ENCODE peak calls at places on chromosome 11, in six cellular contexts. C is adrenal gland, S is hepatocyte, G is ovary, R is fibroblast of lung, U is IMR-90. F is an unnamed sample. For H3K4me1, the result is how much of the 10 kb centered on the place peaks cover.

GRCh38 chr11:132848336-132848735 is 684.0 kb downstream of the OPCML start:
- DNase-seq in C (no peak), S (no peak), G (no peak), R (no peak), U (peak), F (no peak)

GRCh38 chr11:10638285-10638684 is 55.3 kb downstream of the IRAG1 start:
- DNase-seq in C (peak), S (peak), G (no peak), R (peak), U (no peak), F (no peak)

GRCh38 chr11:43830928-43831440 is 49.6 kb upstream of the ALKBH3 start:
- DNase-seq in C (peak), S (peak), G (no peak), R (peak), U (peak), F (peak)

GRCh38 chr11:58801302-58801701 is 43.2 kb downstream of the GLYATL2 start:
- DNase-seq in C (no peak), S (no peak), G (no peak), R (no peak), U (no peak), F (no peak)

GRCh38 chr11:124796312-124796711 is 3.9 kb downstream of the MSANTD2 start:
- DNase-seq in C (no peak), S (no peak), G (no peak), R (no peak), U (no peak), F (no peak)

GRCh38 chr11:70326365-70326803 is 55.9 kb downstream of the PPFIA1 start:
- DNase-seq in C (peak), S (peak), G (no peak), R (peak), U (peak), F (no peak)

GRCh38 chr11:73158356-73159051 is 16.4 kb upstream of the FCHSD2 start:
- DNase-seq in C (no peak), S (peak), G (no peak), R (peak), U (peak), F (no peak)

GRCh38 chr11:100785148-100785983 is 98.3 kb downstream of the ARHGAP42 start:
- DNase-seq in C (no peak), S (no peak), G (no peak), R (no peak), U (no peak), F (no peak)

GRCh38 chr11:32566527-32566926 is 17.1 kb upstream of the EIF3M start:
- DNase-seq in C (no peak), S (no peak), G (no peak), R (no peak), U (no peak), F (no peak)

GRCh38 chr11:95076416-95076815 is 9.7 kb downstream of the SRSF8 start:
- DNase-seq in C (peak), S (peak), G (peak), R (peak), U (peak), F (no peak)
- H3K4me1 ChIP-seq in C (under half), S (under half), G (under half), R (under half), U (under half), F (under half)

GRCh38 chr11:102318469-102318868 is 1.2 kb downstream of the BIRC3 start:
- DNase-seq in C (no peak), S (no peak), G (no peak), R (no peak), U (peak), F (no peak)

GRCh38 chr11:102319544-102319943 is 2.3 kb downstream of the BIRC3 start:
- DNase-seq in C (no peak), S (no peak), G (no peak), R (no peak), U (no peak), F (no peak)

GRCh38 chr11:102322560-102322959 is 5.3 kb downstream of the BIRC3 start:
- DNase-seq in C (no peak), S (no peak), G (no peak), R (no peak), U (no peak), F (no peak)

GRCh38 chr11:102320166-102320565 is 2.9 kb downstream of the BIRC3 start:
- DNase-seq in C (peak), S (no peak), G (no peak), R (no peak), U (no peak), F (no peak)

GRCh38 chr11:102320679-102321078 is 3.4 kb downstream of the BIRC3 start:
- DNase-seq in C (peak), S (no peak), G (no peak), R (no peak), U (no peak), F (no peak)
- H3K4me3 ChIP-seq in C (no peak), S (no peak), G (no peak), R (no peak), U (no peak), F (no peak)

DNA sequence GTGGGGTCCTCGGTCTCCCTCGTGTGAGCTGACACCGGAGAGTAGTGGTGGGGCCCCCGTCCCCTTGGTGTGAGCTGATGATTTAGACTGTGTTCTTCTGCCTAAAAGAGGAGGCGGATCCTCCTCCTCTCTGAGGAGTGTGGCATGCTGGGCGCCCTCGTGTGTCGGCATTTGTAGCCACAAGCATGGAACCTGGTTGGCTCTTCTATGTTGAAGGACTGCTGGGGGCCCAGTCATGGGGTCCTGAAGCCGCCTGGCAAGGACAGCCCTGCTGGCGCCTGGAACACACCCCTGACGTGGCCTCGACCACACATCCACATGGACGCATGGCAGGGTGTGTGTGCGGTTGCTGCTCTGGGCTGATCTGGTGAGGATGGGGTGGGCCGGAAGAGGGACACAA is 50.2 kb downstream of the AP2A2 start:
- DNase-seq in C (no peak), S (no peak), G (no peak), R (peak), U (peak), F (peak)
- TF ChIP-seq CTCF in C (no peak), S (peak), G (no peak), R (no peak), U (peak), F (peak)

GRCh38 chr11:3861698-3862097 is 6.2 kb downstream of the STIM1 start:
- DNase-seq in C (no peak), S (no peak), G (no peak), R (no peak), U (no peak), F (no peak)
- H3K4me1 ChIP-seq in C (under half), S (under half), G (under half), R (under half), U (under half), F (under half)

GRCh38 chr11:69012092-69013008 is 696 bp downstream of the MRGPRF start:
- DNase-seq in C (no peak), S (no peak), G (peak), R (peak), U (peak), F (no peak)
- H3K4me3 ChIP-seq in C (no peak), S (peak), G (peak), R (peak), U (peak), F (no peak)

GRCh38 chr11:65121447-65121864 is 478 bp downstream of the FAU start:
- DNase-seq in C (peak), S (peak), G (peak), R (no peak), U (no peak), F (no peak)

GRCh38 chr11:65120831-65121230 is 1.1 kb downstream of the FAU start:
- DNase-seq in C (peak), S (no peak), G (no peak), R (no peak), U (no peak), F (no peak)

GRCh38 chr11:65124480-65125196 is 2.5 kb downstream of the MRPL49 start:
- DNase-seq in C (peak), S (no peak), G (no peak), R (no peak), U (no peak), F (no peak)

GRCh38 chr11:65119670-65119995 is 2.1 kb upstream of the ZNHIT2 start:
- DNase-seq in C (no peak), S (no peak), G (no peak), R (no peak), U (no peak), F (no peak)

DNA sequence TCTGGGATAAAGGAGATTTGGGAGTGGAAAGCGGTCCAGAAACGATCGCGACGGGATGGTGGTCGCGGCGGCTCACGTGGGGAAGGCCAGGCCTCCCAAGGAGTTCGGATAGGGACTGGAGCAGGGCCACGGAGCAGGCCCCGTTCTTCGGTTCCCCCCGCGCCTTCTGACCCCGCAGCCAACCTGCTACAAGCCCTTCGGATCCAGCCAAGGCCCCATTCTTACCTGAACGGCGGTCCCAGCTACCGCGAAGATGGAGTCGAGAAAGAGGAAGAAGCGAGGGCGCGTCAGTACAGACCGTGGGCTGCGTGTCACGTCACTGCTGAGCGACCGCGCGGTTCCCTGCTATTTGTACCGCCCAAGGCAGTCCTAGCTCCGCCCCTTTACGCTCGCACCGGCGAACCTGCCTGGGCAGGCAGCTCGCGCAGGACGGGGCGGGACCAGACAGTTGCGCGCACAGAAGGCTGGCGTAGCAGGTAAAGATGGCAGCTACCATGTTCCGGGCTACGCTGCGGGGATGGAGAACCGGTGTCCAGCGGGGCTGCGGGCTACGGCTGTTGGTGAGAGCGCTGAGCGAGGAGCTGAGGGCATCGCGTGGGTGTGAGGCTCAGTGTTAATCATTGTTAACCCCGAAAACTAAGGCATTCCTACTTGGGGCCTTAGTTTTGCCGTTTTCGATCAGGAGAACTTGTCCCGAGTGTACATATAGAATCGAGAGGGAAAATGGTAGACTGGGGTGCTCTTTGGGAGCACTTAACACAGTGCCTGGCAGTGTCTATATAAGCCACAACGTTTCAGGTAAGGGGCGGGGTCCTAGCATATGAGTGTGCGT is at the start of the genes FAU and MRPL49:
- DNase-seq in C (peak), S (peak), G (peak), R (peak), U (peak), F (peak)
- TF ChIP-seq CTCF in C (no peak), S (no peak), G (no peak), R (no peak), U (no peak), F (no peak)

GRCh38 chr11:65892661-65893317 is 2.3 kb downstream of the CCDC85B start:
- DNase-seq in C (no peak), S (no peak), G (no peak), R (no peak), U (no peak), F (no peak)

GRCh38 chr11:65890324-65891179 is at the start of gene CCDC85B:
- DNase-seq in C (peak), S (peak), G (peak), R (peak), U (peak), F (peak)

GRCh38 chr11:65888163-65888814 is at the start of gene FIBP:
- DNase-seq in C (peak), S (peak), G (peak), R (peak), U (peak), F (peak)

GRCh38 chr11:65894034-65894591 is 3.6 kb downstream of the CCDC85B start:
- DNase-seq in C (no peak), S (no peak), G (no peak), R (no peak), U (no peak), F (no peak)

GRCh38 chr11:65891180-65892136 is 985 bp downstream of the CCDC85B start:
- DNase-seq in C (no peak), S (no peak), G (peak), R (peak), U (no peak), F (peak)
- H3K4me1 ChIP-seq in C (half or more), S (under half), G (under half), R (under half), U (under half), F (under half)

DNA sequence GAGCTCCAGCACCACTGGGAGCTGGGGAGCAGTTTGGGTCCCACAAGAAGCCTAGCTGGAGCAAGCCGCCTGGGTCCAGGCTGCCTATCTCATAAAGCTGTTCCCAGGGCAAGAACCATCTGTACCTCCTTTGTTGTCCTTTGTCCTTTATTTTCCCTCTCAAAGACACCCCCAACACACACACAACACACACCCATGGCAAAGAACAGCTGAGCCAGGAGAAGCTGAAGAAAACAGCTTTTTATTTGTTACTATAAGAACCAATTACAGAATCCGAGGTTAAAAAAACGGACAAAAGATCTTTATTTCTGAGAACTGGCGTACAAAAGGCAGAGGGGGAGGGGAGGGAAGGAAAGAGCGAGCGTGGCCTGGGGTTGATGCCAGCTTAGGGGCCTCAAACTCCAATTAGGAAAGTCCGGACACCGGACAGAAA is 1.7 kb upstream of the TUT1 start:
- DNase-seq in C (no peak), S (no peak), G (no peak), R (no peak), U (no peak), F (no peak)
- H3K4me3 ChIP-seq in C (no peak), S (no peak), G (no peak), R (no peak), U (no peak), F (no peak)

DNA sequence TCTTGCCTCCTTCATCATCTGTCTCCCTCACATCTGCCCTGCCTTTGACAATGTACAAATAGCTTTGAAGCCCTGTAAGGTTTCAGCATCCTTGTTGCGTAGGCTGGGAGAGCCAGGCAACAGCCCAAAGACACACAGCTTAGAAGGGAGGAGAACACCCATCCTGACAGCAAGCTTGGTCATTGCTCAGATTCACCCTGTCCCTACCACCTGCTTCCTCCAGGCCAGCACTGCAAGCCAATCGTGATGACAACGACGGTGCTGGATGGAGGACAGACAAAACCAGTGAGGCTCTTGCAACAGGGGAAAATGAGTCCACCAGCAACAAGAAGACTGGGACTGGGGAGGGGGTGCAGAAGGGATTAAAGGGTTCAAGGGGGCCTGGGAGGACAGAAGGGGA is 32.9 kb upstream of the CD5 start:
- DNase-seq in C (no peak), S (no peak), G (no peak), R (no peak), U (no peak), F (no peak)
- TF ChIP-seq CTCF in C (no peak), S (no peak), G (no peak), R (no peak), U (no peak), F (no peak)

GRCh38 chr11:128749986-128750385 is 56.1 kb downstream of the FLI1 start:
- DNase-seq in C (no peak), S (no peak), G (no peak), R (no peak), U (no peak), F (no peak)
- H3K4me1 ChIP-seq in C (under half), S (under half), G (under half), R (under half), U (under half), F (under half)

F was measured in BE2C.